ENCODE peak calls at places on chromosomes 3 and 15, in six cellular contexts. One of them, this sample, is unnamed. For H3K9me3 and H3K27me3, the result is how much of the 10 kb centered on the place peaks cover.

GRCh38 chr3:74443102-74443501 is 171.4 kb downstream of the CNTN3 start:
- DNase-seq in transverse colon: no peak
- DNase-seq in heart left ventricle: no peak
- DNase-seq in endothelial cell of umbilical vein: no peak
- DNase-seq in testis: no peak
- DNase-seq in H1: no peak
- DNase-seq in this sample: no peak

GRCh38 chr15:67133738-67134576 is 68.6 kb downstream of the SMAD3 start:
- DNase-seq in transverse colon: peak
- DNase-seq in heart left ventricle: peak
- DNase-seq in endothelial cell of umbilical vein: peak
- DNase-seq in testis: no peak
- DNase-seq in H1: no peak
- DNase-seq in this sample: no peak

GRCh38 chr3:130462089-130462488 is 54.9 kb upstream of the COL6A6 start:
- DNase-seq in transverse colon: no peak
- DNase-seq in heart left ventricle: no peak
- DNase-seq in endothelial cell of umbilical vein: no peak
- DNase-seq in testis: no peak
- DNase-seq in H1: no peak
- DNase-seq in this sample: no peak

GRCh38 chr3:150370982-150371381 is 37.1 kb upstream of the TSC22D2 start:
- DNase-seq in transverse colon: no peak
- DNase-seq in heart left ventricle: no peak
- DNase-seq in endothelial cell of umbilical vein: peak
- DNase-seq in testis: no peak
- DNase-seq in H1: no peak
- DNase-seq in this sample: no peak

GRCh38 chr3:174756200-174756829 is 102.8 kb upstream of the NAALADL2 start:
- DNase-seq in transverse colon: no peak
- DNase-seq in heart left ventricle: no peak
- DNase-seq in endothelial cell of umbilical vein: no peak
- DNase-seq in testis: no peak
- DNase-seq in H1: no peak
- DNase-seq in this sample: no peak

GRCh38 chr3:44734646-44735168 is 5.3 kb downstream of the ZNF501 start:
- DNase-seq in transverse colon: no peak
- DNase-seq in heart left ventricle: no peak
- DNase-seq in endothelial cell of umbilical vein: no peak
- DNase-seq in testis: no peak
- DNase-seq in H1: no peak
- DNase-seq in this sample: no peak

GRCh38 chr3:56321892-56322291 is 146.4 kb downstream of the ERC2 start:
- DNase-seq in transverse colon: no peak
- DNase-seq in heart left ventricle: no peak
- DNase-seq in endothelial cell of umbilical vein: no peak
- DNase-seq in testis: no peak
- DNase-seq in H1: no peak
- DNase-seq in this sample: no peak

GRCh38 chr3:182116386-182116785 is 404.7 kb downstream of the SOX2 start:
- DNase-seq in transverse colon: no peak
- DNase-seq in heart left ventricle: no peak
- DNase-seq in endothelial cell of umbilical vein: no peak
- DNase-seq in testis: no peak
- DNase-seq in H1: no peak
- DNase-seq in this sample: no peak

GRCh38 chr3:97979610-97980009 is 7.4 kb upstream of the RIOX2 start:
- DNase-seq in transverse colon: no peak
- DNase-seq in heart left ventricle: peak
- DNase-seq in endothelial cell of umbilical vein: no peak
- DNase-seq in testis: no peak
- DNase-seq in H1: no peak
- DNase-seq in this sample: no peak

GRCh38 chr3:194287977-194288706 is 63.0 kb downstream of the CPN2 start:
- DNase-seq in transverse colon: no peak
- DNase-seq in heart left ventricle: no peak
- DNase-seq in endothelial cell of umbilical vein: no peak
- DNase-seq in testis: no peak
- DNase-seq in H1: no peak
- DNase-seq in this sample: no peak

GRCh38 chr3:134974621-134975020 is 179.6 kb downstream of the EPHB1 start:
- DNase-seq in transverse colon: no peak
- DNase-seq in heart left ventricle: no peak
- DNase-seq in endothelial cell of umbilical vein: no peak
- DNase-seq in testis: no peak
- DNase-seq in H1: no peak
- DNase-seq in this sample: no peak

GRCh38 chr3:171194965-171195364 is 168.4 kb upstream of the SLC2A2 start:
- DNase-seq in transverse colon: no peak
- DNase-seq in heart left ventricle: no peak
- DNase-seq in endothelial cell of umbilical vein: peak
- DNase-seq in testis: no peak
- DNase-seq in H1: no peak
- DNase-seq in this sample: no peak

GRCh38 chr3:134008630-134009156 is 21.0 kb downstream of the SLCO2A1 start:
- DNase-seq in transverse colon: no peak
- DNase-seq in heart left ventricle: no peak
- DNase-seq in endothelial cell of umbilical vein: peak
- DNase-seq in testis: no peak
- DNase-seq in H1: no peak
- DNase-seq in this sample: no peak

GRCh38 chr15:66004618-66005262 is 135.4 kb downstream of the RAB11A start:
- DNase-seq in transverse colon: no peak
- DNase-seq in heart left ventricle: no peak
- DNase-seq in endothelial cell of umbilical vein: peak
- DNase-seq in testis: peak
- DNase-seq in H1: no peak
- DNase-seq in this sample: no peak

GRCh38 chr15:78931439-78931981 is 13.3 kb downstream of the CTSH start:
- DNase-seq in transverse colon: no peak
- DNase-seq in heart left ventricle: no peak
- DNase-seq in endothelial cell of umbilical vein: no peak
- DNase-seq in testis: no peak
- DNase-seq in H1: no peak
- DNase-seq in this sample: no peak

GRCh38 chr15:92914768-92915221 is 14.7 kb downstream of the CHD2 start:
- DNase-seq in transverse colon: no peak
- DNase-seq in heart left ventricle: no peak
- DNase-seq in endothelial cell of umbilical vein: no peak
- DNase-seq in testis: no peak
- DNase-seq in H1: no peak
- DNase-seq in this sample: no peak

GRCh38 chr3:10702961-10703740 is 112.9 kb upstream of the SLC6A11 start:
- DNase-seq in transverse colon: no peak
- DNase-seq in heart left ventricle: no peak
- DNase-seq in endothelial cell of umbilical vein: peak
- DNase-seq in testis: peak
- DNase-seq in H1: peak
- DNase-seq in this sample: no peak

GRCh38 chr3:83065861-83066260 is 1304.4 kb upstream of the GBE1 start:
- DNase-seq in transverse colon: no peak
- DNase-seq in heart left ventricle: no peak
- DNase-seq in endothelial cell of umbilical vein: no peak
- DNase-seq in testis: no peak
- DNase-seq in H1: no peak
- DNase-seq in this sample: no peak

GRCh38 chr15:95025924-95026728 is 794.8 kb downstream of the MCTP2 start:
- DNase-seq in transverse colon: peak
- DNase-seq in heart left ventricle: peak
- DNase-seq in endothelial cell of umbilical vein: peak
- DNase-seq in testis: peak
- DNase-seq in H1: peak
- DNase-seq in this sample: no peak

GRCh38 chr3:140203510-140203909 is 268.5 kb downstream of the CLSTN2 start:
- DNase-seq in transverse colon: no peak
- DNase-seq in heart left ventricle: no peak
- DNase-seq in endothelial cell of umbilical vein: no peak
- DNase-seq in testis: no peak
- DNase-seq in H1: no peak
- DNase-seq in this sample: no peak

GRCh38 chr15:23823508-23823907 is 136.4 kb upstream of the NDN start:
- DNase-seq in transverse colon: no peak
- DNase-seq in heart left ventricle: no peak
- DNase-seq in endothelial cell of umbilical vein: no peak
- DNase-seq in testis: peak
- DNase-seq in H1: peak
- DNase-seq in this sample: no peak

GRCh38 chr3:46721009-46721408 is 3.3 kb upstream of the PRSS50 start:
- DNase-seq in transverse colon: no peak
- DNase-seq in heart left ventricle: no peak
- DNase-seq in endothelial cell of umbilical vein: no peak
- DNase-seq in testis: no peak
- DNase-seq in H1: no peak
- DNase-seq in this sample: no peak

GRCh38 chr15:58513681-58514336 is 82.0 kb downstream of the LIPC start:
- DNase-seq in transverse colon: no peak
- DNase-seq in heart left ventricle: no peak
- DNase-seq in endothelial cell of umbilical vein: no peak
- DNase-seq in testis: no peak
- DNase-seq in H1: no peak
- DNase-seq in this sample: no peak

GRCh38 chr3:127915937-127916480 is 977 bp downstream of the KBTBD12 start:
- DNase-seq in transverse colon: no peak
- DNase-seq in heart left ventricle: no peak
- DNase-seq in endothelial cell of umbilical vein: no peak
- DNase-seq in testis: no peak
- DNase-seq in H1: no peak
- DNase-seq in this sample: no peak

GRCh38 chr3:46395210-46395661 is 11.6 kb downstream of the CCR5AS start:
- DNase-seq in transverse colon: no peak
- DNase-seq in heart left ventricle: no peak
- DNase-seq in endothelial cell of umbilical vein: no peak
- DNase-seq in testis: no peak
- DNase-seq in H1: no peak
- DNase-seq in this sample: no peak

DNA sequence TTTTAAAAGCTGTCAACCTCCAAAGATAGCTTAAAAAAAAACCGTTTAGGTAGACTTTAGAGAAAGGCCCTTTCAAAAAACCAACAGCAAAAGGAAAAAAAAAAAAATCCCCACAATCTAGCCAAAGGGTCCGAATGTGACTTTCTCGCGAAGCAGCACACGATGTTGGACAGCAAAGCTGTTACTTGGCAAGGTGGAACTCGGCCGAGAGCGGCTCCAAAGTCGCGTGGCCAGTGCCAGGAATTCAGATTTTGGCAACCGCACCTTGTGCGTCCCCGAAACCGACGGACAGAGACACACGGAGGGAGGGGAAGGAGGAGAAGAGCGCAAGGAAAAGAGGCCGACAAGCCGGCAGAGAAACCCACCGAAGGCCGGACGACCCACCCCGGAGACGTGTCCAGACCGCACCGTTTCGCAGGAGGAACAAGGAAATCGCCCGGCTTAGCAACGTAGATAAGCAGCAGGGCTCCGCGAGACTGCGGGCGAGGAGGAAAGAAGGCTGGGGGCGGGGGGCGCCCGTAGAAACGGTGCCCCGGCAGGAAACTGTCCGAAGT is 517.3 kb downstream of the MECOM start:
- DNase-seq in transverse colon: peak
- DNase-seq in heart left ventricle: peak
- DNase-seq in endothelial cell of umbilical vein: peak
- DNase-seq in testis: peak
- DNase-seq in H1: peak
- DNase-seq in this sample: no peak
- TF ChIP-seq POLR2A in transverse colon: peak
- TF ChIP-seq POLR2A in heart left ventricle: no peak
- TF ChIP-seq POLR2A in endothelial cell of umbilical vein: peak
- TF ChIP-seq POLR2A in testis: no peak
- TF ChIP-seq POLR2A in H1: no peak
- TF ChIP-seq POLR2A in this sample: no peak

GRCh38 chr15:22241451-22241850 is 161.1 kb downstream of the OR4M2 start:
- DNase-seq in transverse colon: no peak
- DNase-seq in heart left ventricle: no peak
- DNase-seq in endothelial cell of umbilical vein: no peak
- DNase-seq in testis: no peak
- DNase-seq in H1: no peak
- DNase-seq in this sample: no peak
- H3K9me3 ChIP-seq in transverse colon: under half
- H3K9me3 ChIP-seq in heart left ventricle: under half
- H3K9me3 ChIP-seq in endothelial cell of umbilical vein: under half
- H3K9me3 ChIP-seq in testis: under half
- H3K9me3 ChIP-seq in H1: half or more
- H3K9me3 ChIP-seq in this sample: under half

GRCh38 chr3:13834258-13835035 is 45.4 kb downstream of the WNT7A start:
- DNase-seq in transverse colon: no peak
- DNase-seq in heart left ventricle: no peak
- DNase-seq in endothelial cell of umbilical vein: no peak
- DNase-seq in testis: no peak
- DNase-seq in H1: no peak
- DNase-seq in this sample: no peak
- H3K27me3 ChIP-seq in transverse colon: under half
- H3K27me3 ChIP-seq in heart left ventricle: under half
- H3K27me3 ChIP-seq in endothelial cell of umbilical vein: under half
- H3K27me3 ChIP-seq in testis: under half
- H3K27me3 ChIP-seq in H1: under half
- H3K27me3 ChIP-seq in this sample: under half

GRCh38 chr3:2024037-2024436 is 74.6 kb upstream of the CNTN4 start:
- DNase-seq in transverse colon: no peak
- DNase-seq in heart left ventricle: no peak
- DNase-seq in endothelial cell of umbilical vein: no peak
- DNase-seq in testis: no peak
- DNase-seq in H1: no peak
- DNase-seq in this sample: no peak

GRCh38 chr3:2029559-2029958 is 69.1 kb upstream of the CNTN4 start:
- DNase-seq in transverse colon: no peak
- DNase-seq in heart left ventricle: no peak
- DNase-seq in endothelial cell of umbilical vein: no peak
- DNase-seq in testis: no peak
- DNase-seq in H1: no peak
- DNase-seq in this sample: no peak

GRCh38 chr3:2024713-2025112 is 74.0 kb upstream of the CNTN4 start:
- DNase-seq in transverse colon: no peak
- DNase-seq in heart left ventricle: no peak
- DNase-seq in endothelial cell of umbilical vein: no peak
- DNase-seq in testis: no peak
- DNase-seq in H1: no peak
- DNase-seq in this sample: no peak
- TF ChIP-seq POLR2A in transverse colon: no peak
- TF ChIP-seq POLR2A in heart left ventricle: no peak
- TF ChIP-seq POLR2A in endothelial cell of umbilical vein: no peak
- TF ChIP-seq POLR2A in testis: no peak
- TF ChIP-seq POLR2A in H1: no peak
- TF ChIP-seq POLR2A in this sample: no peak

DNA sequence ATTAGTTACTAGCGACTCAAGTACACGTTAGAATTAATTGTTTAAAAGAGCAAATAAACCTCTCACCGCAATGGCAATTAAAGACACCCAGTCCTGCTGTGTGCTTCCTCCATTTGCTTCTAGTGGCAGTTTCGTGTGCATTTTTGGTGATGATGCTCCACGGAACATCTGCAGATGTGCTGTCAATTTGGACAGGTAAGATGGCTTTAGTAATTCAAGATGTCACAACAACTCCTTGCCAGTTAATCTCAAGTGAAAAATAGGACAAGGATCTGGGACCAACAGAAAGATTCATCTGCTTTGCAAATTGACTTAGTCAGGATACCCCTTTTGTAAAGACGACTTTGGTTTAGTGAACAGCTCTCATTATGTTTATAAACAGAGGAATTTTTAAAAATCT is 320.9 kb downstream of the GABRB3 start:
- DNase-seq in transverse colon: no peak
- DNase-seq in heart left ventricle: no peak
- DNase-seq in endothelial cell of umbilical vein: no peak
- DNase-seq in testis: no peak
- DNase-seq in H1: no peak
- DNase-seq in this sample: no peak
- H3K9me3 ChIP-seq in transverse colon: under half
- H3K9me3 ChIP-seq in heart left ventricle: under half
- H3K9me3 ChIP-seq in endothelial cell of umbilical vein: under half
- H3K9me3 ChIP-seq in testis: under half
- H3K9me3 ChIP-seq in H1: under half
- H3K9me3 ChIP-seq in this sample: under half

GRCh38 chr15:40281057-40281850 is 1.6 kb downstream of the ANKRD63 start:
- DNase-seq in transverse colon: no peak
- DNase-seq in heart left ventricle: no peak
- DNase-seq in endothelial cell of umbilical vein: no peak
- DNase-seq in testis: no peak
- DNase-seq in H1: peak
- DNase-seq in this sample: no peak
- H3K27me3 ChIP-seq in transverse colon: half or more
- H3K27me3 ChIP-seq in heart left ventricle: under half
- H3K27me3 ChIP-seq in endothelial cell of umbilical vein: half or more
- H3K27me3 ChIP-seq in testis: under half
- H3K27me3 ChIP-seq in H1: under half
- H3K27me3 ChIP-seq in this sample: under half

This sample was measured in vagina.